ENCODE peak calls at places on chromosomes 13 and 19, in nine cellular contexts. One of them, this sample, is unnamed.

GRCh38 chr19:57050863-57051262 is 68.9 kb upstream of the USP29 start:
- DNase-seq in retinal pigment epithelial cell: no peak
- DNase-seq in HFF-Myc: no peak
- DNase-seq in GDM1: no peak
- DNase-seq in GM18507: no peak
- DNase-seq in T-cell: no peak
- DNase-seq in M059J: no peak
- DNase-seq in smooth muscle cell of the brain vasculature: no peak
- DNase-seq in tibial nerve: no peak
- DNase-seq in this sample: no peak

GRCh38 chr19:45558399-45558878 is 26.2 kb downstream of the OPA3 start:
- DNase-seq in retinal pigment epithelial cell: no peak
- DNase-seq in HFF-Myc: no peak
- DNase-seq in GDM1: peak
- DNase-seq in GM18507: peak
- DNase-seq in T-cell: peak
- DNase-seq in M059J: no peak
- DNase-seq in smooth muscle cell of the brain vasculature: no peak
- DNase-seq in tibial nerve: peak
- DNase-seq in this sample: no peak

GRCh38 chr19:8005534-8006256 is at the start of gene ELAVL1:
- DNase-seq in retinal pigment epithelial cell: peak
- DNase-seq in HFF-Myc: peak
- DNase-seq in GDM1: peak
- DNase-seq in GM18507: peak
- DNase-seq in T-cell: peak
- DNase-seq in M059J: peak
- DNase-seq in smooth muscle cell of the brain vasculature: peak
- DNase-seq in tibial nerve: peak
- DNase-seq in this sample: peak

GRCh38 chr19:17411801-17412200 is 6.4 kb upstream of the BST2 start:
- DNase-seq in retinal pigment epithelial cell: no peak
- DNase-seq in HFF-Myc: no peak
- DNase-seq in GDM1: no peak
- DNase-seq in GM18507: no peak
- DNase-seq in T-cell: no peak
- DNase-seq in M059J: no peak
- DNase-seq in smooth muscle cell of the brain vasculature: no peak
- DNase-seq in tibial nerve: no peak
- DNase-seq in this sample: no peak

GRCh38 chr19:42279148-42279901 is 10.3 kb downstream of the CIC start:
- DNase-seq in retinal pigment epithelial cell: no peak
- DNase-seq in HFF-Myc: no peak
- DNase-seq in GDM1: no peak
- DNase-seq in GM18507: no peak
- DNase-seq in T-cell: no peak
- DNase-seq in M059J: no peak
- DNase-seq in smooth muscle cell of the brain vasculature: no peak
- DNase-seq in tibial nerve: no peak
- DNase-seq in this sample: no peak

GRCh38 chr13:52651880-52652169 is 811 bp upstream of the SUGT1 start:
- DNase-seq in retinal pigment epithelial cell: no peak
- DNase-seq in HFF-Myc: no peak
- DNase-seq in GDM1: no peak
- DNase-seq in GM18507: no peak
- DNase-seq in T-cell: no peak
- DNase-seq in M059J: no peak
- DNase-seq in smooth muscle cell of the brain vasculature: no peak
- DNase-seq in tibial nerve: no peak
- DNase-seq in this sample: no peak

GRCh38 chr19:34926361-34926684 is 380 bp upstream of the ZNF30 start:
- DNase-seq in retinal pigment epithelial cell: no peak
- DNase-seq in HFF-Myc: no peak
- DNase-seq in GDM1: no peak
- DNase-seq in GM18507: no peak
- DNase-seq in T-cell: no peak
- DNase-seq in M059J: no peak
- DNase-seq in smooth muscle cell of the brain vasculature: no peak
- DNase-seq in tibial nerve: no peak
- DNase-seq in this sample: no peak

GRCh38 chr13:20045946-20046548 is 87.5 kb downstream of the ZMYM2 start:
- DNase-seq in retinal pigment epithelial cell: no peak
- DNase-seq in HFF-Myc: no peak
- DNase-seq in GDM1: no peak
- DNase-seq in GM18507: no peak
- DNase-seq in T-cell: no peak
- DNase-seq in M059J: no peak
- DNase-seq in smooth muscle cell of the brain vasculature: no peak
- DNase-seq in tibial nerve: no peak
- DNase-seq in this sample: no peak

GRCh38 chr19:7981199-7981598 is 24.2 kb downstream of the ELAVL1 start:
- DNase-seq in retinal pigment epithelial cell: no peak
- DNase-seq in HFF-Myc: no peak
- DNase-seq in GDM1: no peak
- DNase-seq in GM18507: no peak
- DNase-seq in T-cell: no peak
- DNase-seq in M059J: no peak
- DNase-seq in smooth muscle cell of the brain vasculature: no peak
- DNase-seq in tibial nerve: no peak
- DNase-seq in this sample: no peak

GRCh38 chr13:40292536-40292935 is 373.9 kb downstream of the FOXO1 start:
- DNase-seq in retinal pigment epithelial cell: no peak
- DNase-seq in HFF-Myc: no peak
- DNase-seq in GDM1: no peak
- DNase-seq in GM18507: no peak
- DNase-seq in T-cell: no peak
- DNase-seq in M059J: no peak
- DNase-seq in smooth muscle cell of the brain vasculature: no peak
- DNase-seq in tibial nerve: no peak
- DNase-seq in this sample: no peak

GRCh38 chr19:29665826-29666633 is 769 bp downstream of the PLEKHF1 start:
- DNase-seq in retinal pigment epithelial cell: no peak
- DNase-seq in HFF-Myc: no peak
- DNase-seq in GDM1: no peak
- DNase-seq in GM18507: no peak
- DNase-seq in T-cell: no peak
- DNase-seq in M059J: peak
- DNase-seq in smooth muscle cell of the brain vasculature: no peak
- DNase-seq in tibial nerve: no peak
- DNase-seq in this sample: no peak

GRCh38 chr19:39166571-39167391 is 30.0 kb upstream of the NCCRP1 start:
- DNase-seq in retinal pigment epithelial cell: no peak
- DNase-seq in HFF-Myc: no peak
- DNase-seq in GDM1: no peak
- DNase-seq in GM18507: no peak
- DNase-seq in T-cell: no peak
- DNase-seq in M059J: no peak
- DNase-seq in smooth muscle cell of the brain vasculature: no peak
- DNase-seq in tibial nerve: peak
- DNase-seq in this sample: no peak

GRCh38 chr13:97266328-97266727 is 44.2 kb downstream of the MBNL2 start:
- DNase-seq in retinal pigment epithelial cell: no peak
- DNase-seq in HFF-Myc: no peak
- DNase-seq in GDM1: no peak
- DNase-seq in GM18507: no peak
- DNase-seq in T-cell: no peak
- DNase-seq in M059J: no peak
- DNase-seq in smooth muscle cell of the brain vasculature: no peak
- DNase-seq in tibial nerve: no peak
- DNase-seq in this sample: no peak

GRCh38 chr19:12757544-12758274 is 6.1 kb downstream of the BEST2 start:
- DNase-seq in retinal pigment epithelial cell: no peak
- DNase-seq in HFF-Myc: no peak
- DNase-seq in GDM1: peak
- DNase-seq in GM18507: no peak
- DNase-seq in T-cell: peak
- DNase-seq in M059J: peak
- DNase-seq in smooth muscle cell of the brain vasculature: peak
- DNase-seq in tibial nerve: no peak
- DNase-seq in this sample: no peak

GRCh38 chr13:42832341-42833153 is 51.2 kb downstream of the FAM216B start:
- DNase-seq in retinal pigment epithelial cell: no peak
- DNase-seq in HFF-Myc: peak
- DNase-seq in GDM1: peak
- DNase-seq in GM18507: no peak
- DNase-seq in T-cell: no peak
- DNase-seq in M059J: peak
- DNase-seq in smooth muscle cell of the brain vasculature: peak
- DNase-seq in tibial nerve: no peak
- DNase-seq in this sample: no peak

GRCh38 chr19:49214701-49215100 is 57.1 kb downstream of the TRPM4 start:
- DNase-seq in retinal pigment epithelial cell: no peak
- DNase-seq in HFF-Myc: no peak
- DNase-seq in GDM1: no peak
- DNase-seq in GM18507: no peak
- DNase-seq in T-cell: no peak
- DNase-seq in M059J: no peak
- DNase-seq in smooth muscle cell of the brain vasculature: no peak
- DNase-seq in tibial nerve: no peak
- DNase-seq in this sample: no peak

GRCh38 chr19:33292595-33293254 is 9.6 kb downstream of the CEBPA start:
- DNase-seq in retinal pigment epithelial cell: no peak
- DNase-seq in HFF-Myc: no peak
- DNase-seq in GDM1: no peak
- DNase-seq in GM18507: no peak
- DNase-seq in T-cell: no peak
- DNase-seq in M059J: peak
- DNase-seq in smooth muscle cell of the brain vasculature: no peak
- DNase-seq in tibial nerve: no peak
- DNase-seq in this sample: no peak

GRCh38 chr19:34308381-34309367 is 54.3 kb downstream of the GARRE1 start:
- DNase-seq in retinal pigment epithelial cell: no peak
- DNase-seq in HFF-Myc: no peak
- DNase-seq in GDM1: no peak
- DNase-seq in GM18507: no peak
- DNase-seq in T-cell: peak
- DNase-seq in M059J: no peak
- DNase-seq in smooth muscle cell of the brain vasculature: no peak
- DNase-seq in tibial nerve: no peak
- DNase-seq in this sample: no peak

GRCh38 chr19:41302624-41303351 is 7.2 kb upstream of the CCDC97 start:
- DNase-seq in retinal pigment epithelial cell: no peak
- DNase-seq in HFF-Myc: no peak
- DNase-seq in GDM1: no peak
- DNase-seq in GM18507: peak
- DNase-seq in T-cell: peak
- DNase-seq in M059J: no peak
- DNase-seq in smooth muscle cell of the brain vasculature: no peak
- DNase-seq in tibial nerve: no peak
- DNase-seq in this sample: no peak

GRCh38 chr19:40254714-40255418 is 28.4 kb upstream of the CCNP start:
- DNase-seq in retinal pigment epithelial cell: no peak
- DNase-seq in HFF-Myc: no peak
- DNase-seq in GDM1: no peak
- DNase-seq in GM18507: no peak
- DNase-seq in T-cell: no peak
- DNase-seq in M059J: no peak
- DNase-seq in smooth muscle cell of the brain vasculature: no peak
- DNase-seq in tibial nerve: no peak
- DNase-seq in this sample: no peak